ENCODE peak calls at places on chromosome 11, in four cellular contexts. T, L, M and B are unnamed samples.

GRCh38 chr11:11814614-11815452 is 26.9 kb upstream of the USP47 start:
- DNase-seq in M (no peak), T (no peak), L (no peak), B (no peak)

GRCh38 chr11:9341638-9342137 is 27.3 kb upstream of the TMEM41B start:
- DNase-seq in M (no peak), T (no peak), L (no peak), B (no peak)

GRCh38 chr11:17590463-17590862 is 43.4 kb downstream of the OTOG start:
- DNase-seq in M (no peak), T (no peak), L (no peak), B (no peak)

GRCh38 chr11:19938051-19938856 is 222.0 kb downstream of the DBX1 start:
- DNase-seq in M (peak), T (peak), L (peak), B (peak)

GRCh38 chr11:35163209-35163608 is 24.2 kb downstream of the CD44 start:
- DNase-seq in L (no peak), T (no peak), M (no peak), B (no peak)

GRCh38 chr11:119676461-119677020 is 52.5 kb downstream of the NECTIN1 start:
- DNase-seq in T (no peak), M (no peak), L (no peak), B (no peak)

GRCh38 chr11:57233702-57234101 is 3.3 kb downstream of the APLNR start:
- DNase-seq in M (no peak), T (no peak), L (no peak), B (no peak)

GRCh38 chr11:69943066-69943465 is 123.8 kb upstream of the FGF3 start:
- DNase-seq in L (peak), T (no peak), M (no peak), B (no peak)

GRCh38 chr11:70233511-70233919 is 30.4 kb downstream of the FADD start:
- DNase-seq in L (peak), M (no peak), T (no peak), B (no peak)

GRCh38 chr11:256952-257737 is 20.4 kb downstream of the PSMD13 start:
- DNase-seq in L (peak), M (no peak), T (no peak), B (peak)

GRCh38 chr11:85170184-85170583 is 457.0 kb downstream of the DLG2 start:
- DNase-seq in M (no peak), L (no peak), T (no peak), B (no peak)

GRCh38 chr11:70421123-70421522 is 22.8 kb downstream of the CTTN start:
- DNase-seq in M (no peak), L (no peak), T (peak), B (no peak)

GRCh38 chr11:62665630-62666258 is 632 bp downstream of the CSKMT start:
- DNase-seq in M (no peak), L (peak), T (peak), B (peak)

GRCh38 chr11:116513894-116514293 is 258.9 kb downstream of the BUD13 start:
- DNase-seq in T (peak), M (peak), L (peak), B (no peak)